ENCODE peak calls at places on chromosome 20, in four cellular contexts. V is posterior cingulate gyrus; Q is NCI-H1417 treated with DMSO at 0.1 percent for 48 hours; W is stimulated activated CD4-positive, alpha-beta T cell treated with anti-CD3 and anti-CD28 coated beads, Interleukin-12 subunit alpha, Interleukin-12 subunit beta, amount 100 ng/mL, for 4 hours. O is an unnamed sample.

GRCh38 chr20:46132705-46133120 is 14.6 kb downstream of the CD40 start:
- DNase-seq in V (peak), Q (peak), W (peak), O (peak)

GRCh38 chr20:53030061-53030460 is 57.9 kb downstream of the TSHZ2 start:
- DNase-seq in V (no peak), Q (no peak), W (no peak), O (no peak)

GRCh38 chr20:58048096-58048702 is 180.3 kb downstream of the ANKRD60 start:
- DNase-seq in V (no peak), Q (no peak), W (no peak), O (peak)

GRCh38 chr20:12030470-12030869 is 112.8 kb downstream of the BTBD3 start:
- DNase-seq in V (no peak), Q (no peak), W (no peak), O (no peak)

GRCh38 chr20:40688129-40689099 is 622 bp downstream of the MAFB start:
- DNase-seq in V (peak), Q (no peak), W (no peak), O (peak)

GRCh38 chr20:38658879-38659612 is 57.4 kb downstream of the ARHGAP40 start:
- DNase-seq in V (peak), Q (peak), W (peak), O (peak)

GRCh38 chr20:23166563-23166962 is 80.4 kb upstream of the CD93 start:
- DNase-seq in V (no peak), Q (no peak), W (no peak), O (no peak)

GRCh38 chr20:8153281-8153908 is 21.3 kb downstream of the PLCB1 start:
- DNase-seq in V (no peak), Q (no peak), W (no peak), O (no peak)

GRCh38 chr20:4552075-4552474 is 169.6 kb upstream of the PRND start:
- DNase-seq in V (no peak), Q (no peak), W (no peak), O (no peak)

GRCh38 chr20:12999201-12999600 is 9.6 kb upstream of the SPTLC3 start:
- DNase-seq in V (no peak), Q (no peak), W (no peak), O (no peak)

O was measured in SK-N-DZ.